ENCODE peak calls at places on chromosomes 13 and 19, in four cellular contexts. S is K562, V is GM12878, X is HL-60. T is an unnamed sample.

GRCh38 chr19:18737337-18737953 is 53.7 kb downstream of the COMP start:
- DNase-seq in S (no peak), V (no peak), X (no peak), T (no peak)

GRCh38 chr13:20136781-20137703 is 23.8 kb downstream of the GJA3 start:
- DNase-seq in S (no peak), V (no peak), X (peak), T (no peak)

GRCh38 chr19:28213476-28214082 is 999.4 kb downstream of the UQCRFS1 start:
- DNase-seq in S (peak), V (no peak), X (no peak), T (no peak)

GRCh38 chr19:46111376-46111775 is 13.1 kb downstream of the IGFL3 start:
- DNase-seq in S (no peak), V (no peak), X (no peak), T (no peak)

GRCh38 chr19:11130824-11131455 is 24.6 kb downstream of the SPC24 start:
- DNase-seq in S (peak), V (no peak), X (peak), T (peak)

GRCh38 chr13:34657716-34658115 is 284.4 kb upstream of the NBEA start:
- DNase-seq in S (no peak), V (no peak), X (no peak), T (no peak)

GRCh38 chr19:16801599-16801998 is 27.6 kb upstream of the SIN3B start:
- DNase-seq in S (no peak), V (no peak), X (no peak), T (no peak)

GRCh38 chr19:45632468-45633196 is 6.6 kb downstream of the EML2 start:
- DNase-seq in S (peak), V (no peak), X (no peak), T (no peak)

GRCh38 chr19:30078381-30078910 is 136.4 kb downstream of the URI1 start:
- DNase-seq in S (no peak), V (no peak), X (no peak), T (no peak)

GRCh38 chr13:32415019-32415418 is 12.9 kb downstream of the N4BP2L1 start:
- DNase-seq in S (peak), V (no peak), X (peak), T (no peak)

GRCh38 chr13:56332671-56333070 is 808.0 kb upstream of the PRR20A start:
- DNase-seq in S (no peak), V (no peak), X (peak), T (no peak)

GRCh38 chr19:50332264-50333038 is 3.3 kb upstream of the KCNC3 start:
- DNase-seq in S (no peak), V (no peak), X (no peak), T (no peak)
- TF ChIP-seq SPI1 in S (peak), V (peak), X (no peak), T (peak)

DNA sequence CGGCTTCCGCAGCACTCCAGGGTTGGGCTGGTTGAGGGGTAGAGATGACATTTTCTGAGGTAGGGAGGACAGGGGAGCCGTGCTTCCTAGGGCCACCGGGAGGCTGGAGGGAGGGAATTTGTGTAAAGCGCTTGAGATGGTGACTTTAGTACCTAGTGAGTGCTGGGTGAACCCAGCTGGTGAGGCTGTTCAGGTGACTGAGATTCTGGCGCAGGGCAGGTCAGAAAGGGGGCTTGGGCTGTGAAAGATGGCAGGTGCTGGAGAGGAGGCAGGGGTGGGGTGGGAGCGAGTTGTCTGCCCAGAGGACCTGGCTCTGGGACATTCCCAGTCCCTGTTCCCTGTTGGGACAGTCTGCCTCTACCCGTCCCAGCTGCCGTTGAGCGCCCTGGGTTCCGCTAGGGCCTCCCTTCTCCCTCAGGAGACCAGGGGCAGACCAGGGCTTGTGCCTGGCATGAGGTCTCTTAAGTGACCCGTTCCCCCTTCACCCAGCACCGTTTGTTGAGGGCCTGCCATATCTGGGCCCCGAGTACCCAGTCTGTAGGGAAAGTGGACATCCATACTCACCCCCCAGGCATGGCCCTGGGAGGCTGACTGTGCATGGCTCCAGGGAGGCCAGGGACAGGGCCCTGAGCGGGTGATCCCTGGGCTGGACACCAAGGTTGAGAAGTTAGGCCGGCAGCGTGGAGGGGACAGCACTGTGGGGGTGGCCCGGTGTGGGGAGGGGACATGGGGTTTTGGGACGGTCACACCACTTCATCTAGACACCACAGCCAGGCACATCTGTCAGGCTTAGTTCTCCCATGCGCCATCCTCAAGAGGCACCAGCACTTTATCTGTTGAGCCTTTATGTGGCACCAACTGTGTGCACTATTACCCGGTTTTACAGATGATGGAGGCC is 5.0 kb downstream of the PTOV1 start:
- DNase-seq in S (no peak), V (no peak), X (no peak), T (no peak)
- TF ChIP-seq SPI1 in S (no peak), V (no peak), X (no peak), T (no peak)

GRCh38 chr13:105925496-105925895 is 610.0 kb downstream of the EFNB2 start:
- DNase-seq in S (no peak), V (no peak), X (no peak), T (no peak)
- TF ChIP-seq SPI1 in S (no peak), V (no peak), X (no peak), T (no peak)

GRCh38 chr19:55495646-55496349 is 7.6 kb downstream of the SSC5D start:
- DNase-seq in S (no peak), V (no peak), X (no peak), T (no peak)

GRCh38 chr19:55492362-55492944 is 4.2 kb downstream of the SSC5D start:
- DNase-seq in S (no peak), V (no peak), X (no peak), T (no peak)

GRCh38 chr19:55493650-55494171 is 5.5 kb downstream of the SSC5D start:
- DNase-seq in S (no peak), V (no peak), X (no peak), T (no peak)

GRCh38 chr19:55493052-55493649 is 4.9 kb downstream of the SSC5D start:
- DNase-seq in S (no peak), V (no peak), X (no peak), T (no peak)

GRCh38 chr19:55494172-55494761 is 6.0 kb downstream of the SSC5D start:
- DNase-seq in S (peak), V (no peak), X (no peak), T (no peak)
- TF ChIP-seq SPI1 in S (no peak), V (no peak), X (no peak), T (no peak)

GRCh38 chr13:36130542-36131214 is 504 bp downstream of the DCLK1 start:
- DNase-seq in S (no peak), V (no peak), X (no peak), T (no peak)
- TF ChIP-seq SPI1 in S (no peak), V (no peak), X (no peak), T (no peak)

GRCh38 chr19:2702170-2703076 is at the start of gene GNG7:
- DNase-seq in S (peak), V (no peak), X (peak), T (peak)

GRCh38 chr19:2701361-2702169 is 929 bp downstream of the GNG7 start:
- DNase-seq in S (no peak), V (no peak), X (no peak), T (no peak)

GRCh38 chr19:2703077-2703437 is 563 bp upstream of the GNG7 start:
- DNase-seq in S (no peak), V (no peak), X (no peak), T (no peak)

GRCh38 chr19:2706251-2706650 is 3.8 kb upstream of the GNG7 start:
- DNase-seq in S (no peak), V (no peak), X (no peak), T (no peak)

DNA sequence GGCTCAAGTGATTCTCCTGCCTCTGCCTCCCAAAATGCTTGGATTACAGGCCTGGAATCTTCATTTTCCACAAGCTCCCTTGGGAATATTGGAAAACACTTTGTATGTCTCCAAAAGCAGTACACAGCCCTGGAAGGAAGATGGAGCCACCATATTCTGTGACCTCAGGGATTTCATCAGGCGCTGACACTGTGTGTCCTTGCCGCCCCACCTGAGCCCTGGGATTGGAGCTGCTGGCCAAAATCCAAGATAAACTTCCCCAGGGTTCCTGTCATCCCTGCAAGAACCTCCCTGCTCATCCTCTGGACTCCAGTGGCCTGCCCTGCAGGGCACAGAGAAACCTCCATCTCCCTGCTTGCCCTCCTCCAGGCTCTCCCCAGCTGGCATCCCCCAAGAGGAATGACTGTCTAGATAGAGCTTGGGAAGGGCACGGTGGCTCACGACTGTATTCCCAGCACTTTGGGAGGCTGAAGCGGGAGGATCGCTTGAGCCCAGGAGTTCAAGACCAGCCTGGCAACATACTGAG is 1.3 kb upstream of the GNG7 start:
- DNase-seq in S (no peak), V (no peak), X (no peak), T (no peak)
- TF ChIP-seq SPI1 in S (no peak), V (no peak), X (no peak), T (no peak)

GRCh38 chr19:52724701-52725514 is 9.9 kb downstream of the ZNF611 start:
- DNase-seq in S (peak), V (no peak), X (no peak), T (no peak)
- TF ChIP-seq SPI1 in S (no peak), V (no peak), X (no peak), T (no peak)

GRCh38 chr19:47447470-47448359 is 24.0 kb downstream of the SLC8A2 start:
- DNase-seq in S (peak), V (no peak), X (peak), T (no peak)

GRCh38 chr19:47445937-47446402 is 25.7 kb downstream of the SLC8A2 start:
- DNase-seq in S (peak), V (no peak), X (peak), T (no peak)

GRCh38 chr19:47450478-47450877 is 21.2 kb downstream of the SLC8A2 start:
- DNase-seq in S (no peak), V (no peak), X (no peak), T (no peak)

GRCh38 chr19:47446534-47447469 is 24.9 kb downstream of the SLC8A2 start:
- DNase-seq in S (peak), V (no peak), X (peak), T (no peak)

GRCh38 chr19:47448360-47448727 is 23.3 kb downstream of the SLC8A2 start:
- DNase-seq in S (no peak), V (no peak), X (no peak), T (no peak)
- TF ChIP-seq SPI1 in S (no peak), V (no peak), X (no peak), T (no peak)

T was measured in GM12891.